ENCODE peak calls at places on chromosomes 13 and 19, in seven cellular contexts. One of them, this sample, is unnamed.

GRCh38 chr19:28324275-28325060 is 888.5 kb downstream of the UQCRFS1 start:
- DNase-seq in H1: no peak
- DNase-seq in IMR-90: no peak
- DNase-seq in mesenchymal stem cell: no peak
- DNase-seq in neuronal stem cell: no peak
- DNase-seq in trophoblast cell: no peak
- DNase-seq in H9: no peak
- DNase-seq in this sample: peak

GRCh38 chr13:99281811-99282263 is 23.7 kb upstream of the GPR18 start:
- DNase-seq in H1: no peak
- DNase-seq in IMR-90: no peak
- DNase-seq in mesenchymal stem cell: no peak
- DNase-seq in neuronal stem cell: no peak
- DNase-seq in trophoblast cell: peak
- DNase-seq in H9: no peak
- DNase-seq in this sample: no peak

GRCh38 chr19:1616875-1617274 is 11.6 kb upstream of the UQCR11 start:
- DNase-seq in H1: no peak
- DNase-seq in IMR-90: no peak
- DNase-seq in mesenchymal stem cell: no peak
- DNase-seq in neuronal stem cell: no peak
- DNase-seq in trophoblast cell: no peak
- DNase-seq in H9: no peak
- DNase-seq in this sample: no peak

GRCh38 chr13:45954861-45955595 is 97.5 kb downstream of the ZC3H13 start:
- DNase-seq in H1: no peak
- DNase-seq in IMR-90: no peak
- DNase-seq in mesenchymal stem cell: no peak
- DNase-seq in neuronal stem cell: no peak
- DNase-seq in trophoblast cell: peak
- DNase-seq in H9: no peak
- DNase-seq in this sample: no peak

GRCh38 chr19:1847684-1848398 is 442 bp downstream of the REXO1 start:
- DNase-seq in H1: peak
- DNase-seq in IMR-90: peak
- DNase-seq in mesenchymal stem cell: peak
- DNase-seq in neuronal stem cell: no peak
- DNase-seq in trophoblast cell: peak
- DNase-seq in H9: no peak
- DNase-seq in this sample: peak

GRCh38 chr13:62702502-62702901 is 1286.9 kb upstream of the PCDH20 start:
- DNase-seq in H1: no peak
- DNase-seq in IMR-90: no peak
- DNase-seq in mesenchymal stem cell: no peak
- DNase-seq in neuronal stem cell: no peak
- DNase-seq in trophoblast cell: no peak
- DNase-seq in H9: no peak
- DNase-seq in this sample: no peak

GRCh38 chr19:3114811-3115210 is 20.6 kb downstream of the GNA11 start:
- DNase-seq in H1: no peak
- DNase-seq in IMR-90: no peak
- DNase-seq in mesenchymal stem cell: no peak
- DNase-seq in neuronal stem cell: no peak
- DNase-seq in trophoblast cell: no peak
- DNase-seq in H9: no peak
- DNase-seq in this sample: no peak

GRCh38 chr13:27419333-27419732 is 5.1 kb upstream of the GTF3A start:
- DNase-seq in H1: no peak
- DNase-seq in IMR-90: peak
- DNase-seq in mesenchymal stem cell: no peak
- DNase-seq in neuronal stem cell: no peak
- DNase-seq in trophoblast cell: no peak
- DNase-seq in H9: no peak
- DNase-seq in this sample: no peak

GRCh38 chr13:31049833-31050232 is 111.9 kb downstream of the HSPH1 start:
- DNase-seq in H1: no peak
- DNase-seq in IMR-90: no peak
- DNase-seq in mesenchymal stem cell: no peak
- DNase-seq in neuronal stem cell: no peak
- DNase-seq in trophoblast cell: no peak
- DNase-seq in H9: no peak
- DNase-seq in this sample: no peak
- H3K23ac ChIP-seq in H1: no peak
- H3K23ac ChIP-seq in IMR-90: no peak
- H3K23ac ChIP-seq in mesenchymal stem cell: no peak
- H3K23ac ChIP-seq in neuronal stem cell: no peak
- H3K23ac ChIP-seq in trophoblast cell: no peak
- H3K23ac ChIP-seq in H9: no peak
- H3K23ac ChIP-seq in this sample: no peak

DNA sequence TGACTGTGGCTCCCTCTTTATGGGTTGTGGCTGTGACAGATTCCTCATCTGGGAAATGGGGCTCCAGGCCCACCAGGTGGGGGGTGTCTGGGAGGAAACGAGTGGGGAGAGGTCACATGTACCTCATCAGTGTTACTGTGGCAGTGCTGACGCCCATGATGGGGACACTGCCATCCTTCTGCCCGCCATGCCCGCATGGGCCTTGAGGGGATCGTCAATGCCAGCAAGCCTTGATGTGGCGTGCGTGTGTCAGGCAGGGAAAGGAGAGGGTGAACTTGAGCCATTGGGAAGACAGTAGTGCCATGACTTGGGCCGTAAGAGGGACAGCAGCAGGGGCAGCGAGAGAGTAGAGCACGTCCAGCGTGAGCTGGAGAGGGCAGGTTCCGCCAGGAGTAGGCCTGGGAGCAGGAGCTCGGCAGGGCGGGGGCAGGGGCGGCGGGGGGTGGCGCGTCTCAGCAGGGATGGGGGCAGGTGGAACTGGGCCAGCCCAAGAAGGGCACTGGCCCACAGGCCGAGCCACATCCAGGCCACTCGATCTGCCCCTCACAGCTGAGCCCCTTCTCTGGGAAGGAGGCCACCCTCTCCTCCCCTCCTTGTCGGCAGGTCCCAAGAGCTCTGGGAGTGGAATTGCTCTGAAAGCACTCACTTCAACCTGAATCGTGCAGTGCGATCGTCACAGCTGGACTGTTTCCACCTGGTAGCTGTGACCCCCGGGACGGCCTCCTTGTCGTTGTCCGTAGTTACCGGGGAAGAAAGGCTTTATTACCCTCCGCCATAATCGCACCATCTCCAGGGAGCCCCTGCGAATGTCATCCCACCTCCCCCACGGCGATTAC is 9.9 kb downstream of the KLHL26 start:
- DNase-seq in H1: no peak
- DNase-seq in IMR-90: no peak
- DNase-seq in mesenchymal stem cell: no peak
- DNase-seq in neuronal stem cell: no peak
- DNase-seq in trophoblast cell: no peak
- DNase-seq in H9: no peak
- DNase-seq in this sample: no peak
- H4K8ac ChIP-seq in H1: no peak
- H4K8ac ChIP-seq in IMR-90: no peak
- H4K8ac ChIP-seq in mesenchymal stem cell: no peak
- H4K8ac ChIP-seq in neuronal stem cell: no peak
- H4K8ac ChIP-seq in trophoblast cell: no peak
- H4K8ac ChIP-seq in H9: no peak
- H4K8ac ChIP-seq in this sample: no peak

GRCh38 chr19:15104411-15104810 is 2.8 kb upstream of the SYDE1 start:
- DNase-seq in H1: no peak
- DNase-seq in IMR-90: no peak
- DNase-seq in mesenchymal stem cell: no peak
- DNase-seq in neuronal stem cell: no peak
- DNase-seq in trophoblast cell: no peak
- DNase-seq in H9: no peak
- DNase-seq in this sample: no peak
- H3K23ac ChIP-seq in H1: no peak
- H3K23ac ChIP-seq in IMR-90: no peak
- H3K23ac ChIP-seq in mesenchymal stem cell: no peak
- H3K23ac ChIP-seq in neuronal stem cell: no peak
- H3K23ac ChIP-seq in trophoblast cell: no peak
- H3K23ac ChIP-seq in H9: no peak
- H3K23ac ChIP-seq in this sample: no peak

GRCh38 chr13:37442996-37443395 is 155.6 kb downstream of the POSTN start:
- DNase-seq in H1: no peak
- DNase-seq in IMR-90: no peak
- DNase-seq in mesenchymal stem cell: peak
- DNase-seq in neuronal stem cell: no peak
- DNase-seq in trophoblast cell: no peak
- DNase-seq in H9: no peak
- DNase-seq in this sample: no peak
- H4K8ac ChIP-seq in H1: no peak
- H4K8ac ChIP-seq in IMR-90: no peak
- H4K8ac ChIP-seq in mesenchymal stem cell: no peak
- H4K8ac ChIP-seq in neuronal stem cell: no peak
- H4K8ac ChIP-seq in trophoblast cell: no peak
- H4K8ac ChIP-seq in H9: no peak
- H4K8ac ChIP-seq in this sample: no peak

GRCh38 chr19:11736696-11737095 is 2.0 kb downstream of the ZNF823 start:
- DNase-seq in H1: no peak
- DNase-seq in IMR-90: peak
- DNase-seq in mesenchymal stem cell: peak
- DNase-seq in neuronal stem cell: no peak
- DNase-seq in trophoblast cell: peak
- DNase-seq in H9: no peak
- DNase-seq in this sample: peak
- H3K23ac ChIP-seq in H1: no peak
- H3K23ac ChIP-seq in IMR-90: peak
- H3K23ac ChIP-seq in mesenchymal stem cell: no peak
- H3K23ac ChIP-seq in neuronal stem cell: no peak
- H3K23ac ChIP-seq in trophoblast cell: no peak
- H3K23ac ChIP-seq in H9: no peak
- H3K23ac ChIP-seq in this sample: no peak

DNA sequence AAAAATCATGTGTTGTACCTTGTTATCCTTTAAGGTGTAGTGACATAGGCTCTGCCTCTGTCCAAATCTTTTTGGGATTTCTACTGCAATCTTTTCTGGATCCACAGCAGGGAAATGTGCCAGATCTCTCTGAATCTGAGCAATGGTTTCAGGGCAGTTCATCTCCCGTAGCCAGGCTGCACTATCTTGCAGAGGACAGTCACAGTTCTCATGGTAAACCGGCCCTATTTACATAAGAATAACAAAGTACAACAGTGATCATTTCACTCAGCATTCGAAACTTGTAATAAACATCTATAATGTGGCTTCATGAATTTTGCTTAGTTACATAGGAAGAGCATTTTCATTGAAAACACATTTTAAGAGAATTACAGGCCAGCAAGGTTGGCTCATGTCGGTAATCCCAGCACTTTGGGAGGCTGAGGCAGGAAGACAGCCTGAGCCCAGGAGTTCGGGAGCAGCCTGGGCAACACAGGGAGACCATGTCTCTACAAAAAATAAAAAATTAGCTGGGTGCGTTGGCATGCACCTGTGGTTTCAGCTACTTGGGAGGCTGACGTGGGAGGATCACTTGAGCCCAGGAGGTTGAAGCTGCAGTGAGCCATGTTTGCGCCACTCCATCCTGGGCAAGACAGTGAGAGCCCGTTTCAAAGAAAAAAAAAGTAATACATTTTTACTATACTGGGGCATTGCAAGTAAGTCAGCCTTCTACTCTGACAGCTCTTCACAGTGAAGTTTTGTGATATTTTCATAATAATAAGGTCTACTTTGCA is 5.0 kb downstream of the POGLUT2 start:
- DNase-seq in H1: no peak
- DNase-seq in IMR-90: no peak
- DNase-seq in mesenchymal stem cell: no peak
- DNase-seq in neuronal stem cell: no peak
- DNase-seq in trophoblast cell: no peak
- DNase-seq in H9: peak
- DNase-seq in this sample: no peak
- H4K8ac ChIP-seq in H1: no peak
- H4K8ac ChIP-seq in IMR-90: no peak
- H4K8ac ChIP-seq in mesenchymal stem cell: no peak
- H4K8ac ChIP-seq in neuronal stem cell: no peak
- H4K8ac ChIP-seq in trophoblast cell: no peak
- H4K8ac ChIP-seq in H9: no peak
- H4K8ac ChIP-seq in this sample: no peak